ENCODE peak calls at places on chromosomes 5 and 9, in six cellular contexts. B is stimulated activated CD4-positive, alpha-beta T cell treated with anti-CD3 and anti-CD28 coated beads, Interleukin-2, amount 100 ng/mL, for 4 hours; X is D341Med; Q is activated CD4-positive, alpha-beta T cell treated with anti-CD3 and anti-CD28 coated beads for 24 hours; V is GM12864; U is activated effector memory CD4-positive, alpha-beta T cell treated with anti-CD3 and anti-CD28 coated beads, Interleukin-2, amount 50 U/mL, for 16 hours. L is an unnamed sample.

GRCh38 chr9:121860744-121861143 is 209.3 kb downstream of the DAB2IP start:
- DNase-seq in Q (no peak), V (no peak), B (no peak), X (no peak), U (no peak), L (no peak)

GRCh38 chr5:79628811-79629210 is 16.6 kb downstream of the TENT2 start:
- DNase-seq in U (no peak), X (no peak), V (no peak), B (no peak), Q (no peak), L (no peak)

GRCh38 chr9:21362287-21362686 is 5.6 kb downstream of the IFNA13 start:
- DNase-seq in V (no peak), X (no peak), Q (no peak), U (no peak), B (no peak), L (no peak)

GRCh38 chr5:53679261-53679660 is 118.8 kb downstream of the NDUFS4 start:
- DNase-seq in U (no peak), X (no peak), Q (no peak), V (no peak), B (no peak), L (no peak)

GRCh38 chr9:5748438-5748837 is 84.5 kb downstream of the ERMP1 start:
- DNase-seq in U (no peak), Q (no peak), X (no peak), V (no peak), B (no peak), L (no peak)

GRCh38 chr9:98607152-98607551 is 101.6 kb downstream of the GABBR2 start:
- DNase-seq in B (no peak), V (no peak), Q (no peak), X (no peak), U (no peak), L (no peak)

GRCh38 chr9:2837915-2838314 is 6.0 kb downstream of the PUM3 start:
- DNase-seq in V (no peak), B (no peak), Q (no peak), U (no peak), X (no peak), L (no peak)

GRCh38 chr5:74035521-74035937 is 409.5 kb downstream of the ARHGEF28 start:
- DNase-seq in Q (no peak), U (no peak), X (peak), B (no peak), V (peak), L (no peak)

GRCh38 chr5:158903006-158903405 is 196.7 kb downstream of the EBF1 start:
- DNase-seq in Q (no peak), U (no peak), V (no peak), B (no peak), X (peak), L (no peak)

GRCh38 chr9:74753650-74754049 is 134.1 kb downstream of the TRPM6 start:
- DNase-seq in U (no peak), X (no peak), B (no peak), Q (no peak), V (no peak), L (no peak)

GRCh38 chr5:23139338-23140171 is 286.4 kb upstream of the CDH12 start:
- DNase-seq in X (peak), B (no peak), V (no peak), Q (no peak), U (no peak), L (no peak)

GRCh38 chr5:151151793-151152192 is 5.8 kb downstream of the ANXA6 start:
- DNase-seq in U (peak), B (no peak), V (no peak), Q (no peak), X (no peak), L (no peak)

GRCh38 chr9:72351538-72352453 is 13.2 kb downstream of the ZFAND5 start:
- DNase-seq in B (no peak), Q (no peak), X (no peak), V (no peak), U (no peak), L (no peak)

GRCh38 chr9:36492849-36493248 is 79.8 kb upstream of the MELK start:
- DNase-seq in U (no peak), B (no peak), X (no peak), Q (no peak), V (no peak), L (no peak)

GRCh38 chr5:146539973-146540372 is 24.0 kb upstream of the GPR151 start:
- DNase-seq in V (no peak), X (no peak), Q (no peak), U (no peak), B (no peak), L (no peak)

GRCh38 chr9:128724744-128725211 is 851 bp upstream of the ZDHHC12 start:
- DNase-seq in Q (peak), B (no peak), U (peak), X (peak), V (peak), L (peak)

GRCh38 chr5:10663531-10664183 is 97.4 kb downstream of the DAP start:
- DNase-seq in X (no peak), B (no peak), Q (no peak), U (no peak), V (no peak), L (no peak)

L was measured in NCI-H187 treated with DMSO at 0.1 percent for 48 hours.